ENCODE peak calls at places on chromosomes 2 and 18, in ten cellular contexts. A is fibroblast of the aortic adventitia; L is NCI-H774; M is endodermal cell; F is NCI-H2171; Z is fibroblast of the conjunctiva; D is AG10803; C is stimulated activated CD4-positive, alpha-beta T cell treated with anti-CD3 and anti-CD28 coated beads, Interleukin-12 subunit alpha, Interleukin-12 subunit beta, amount 100 ng/mL, for 4 hours; V is progenitor cell of endocrine pancreas; B is A673. Q is an unnamed sample.

GRCh38 chr2:49226360-49226759 is 72.0 kb upstream of the FSHR start:
- DNase-seq in A (no peak), L (no peak), M (no peak), F (no peak), Z (no peak), D (no peak), C (no peak), V (no peak), B (no peak), Q (no peak)

GRCh38 chr2:236125541-236125940 is 42.6 kb downstream of the GBX2 start:
- DNase-seq in A (no peak), L (no peak), M (no peak), F (no peak), Z (no peak), D (no peak), C (no peak), V (no peak), B (no peak), Q (no peak)

GRCh38 chr2:238797537-238797936 is 50.3 kb upstream of the TWIST2 start:
- DNase-seq in A (no peak), L (no peak), M (no peak), F (no peak), Z (no peak), D (no peak), C (no peak), V (no peak), B (no peak), Q (no peak)

GRCh38 chr2:236928353-236929153 is 157.1 kb upstream of the COPS8 start:
- DNase-seq in A (peak), L (peak), M (no peak), F (no peak), Z (no peak), D (no peak), C (no peak), V (no peak), B (no peak), Q (no peak)

GRCh38 chr2:68799615-68800400 is 65.2 kb downstream of the ARHGAP25 start:
- DNase-seq in A (no peak), L (no peak), M (no peak), F (no peak), Z (no peak), D (no peak), C (no peak), V (no peak), B (no peak), Q (peak)

GRCh38 chr2:28253543-28253942 is 139.1 kb upstream of the FOSL2 start:
- DNase-seq in A (no peak), L (no peak), M (no peak), F (no peak), Z (no peak), D (no peak), C (no peak), V (no peak), B (no peak), Q (no peak)

GRCh38 chr18:22332590-22332989 is 85.1 kb downstream of the CTAGE1 start:
- DNase-seq in A (no peak), L (no peak), M (peak), F (no peak), Z (no peak), D (no peak), C (no peak), V (no peak), B (peak), Q (peak)

GRCh38 chr2:48122166-48122565 is 215.9 kb upstream of the FBXO11 start:
- DNase-seq in A (no peak), L (no peak), M (no peak), F (no peak), Z (no peak), D (no peak), C (no peak), V (no peak), B (no peak), Q (no peak)

GRCh38 chr18:10544093-10544748 is 18.4 kb downstream of the NAPG start:
- DNase-seq in A (no peak), L (no peak), M (peak), F (no peak), Z (no peak), D (no peak), C (no peak), V (no peak), B (peak), Q (no peak)

GRCh38 chr18:25798026-25798537 is 292.3 kb downstream of the SS18 start:
- DNase-seq in A (no peak), L (no peak), M (no peak), F (peak), Z (no peak), D (no peak), C (no peak), V (no peak), B (no peak), Q (no peak)

GRCh38 chr2:24304098-24304497 is 56.2 kb downstream of the ITSN2 start:
- DNase-seq in A (peak), L (peak), M (no peak), F (no peak), Z (peak), D (peak), C (no peak), V (no peak), B (no peak), Q (no peak)

GRCh38 chr2:171545086-171545485 is 22.8 kb downstream of the CYBRD1 start:
- DNase-seq in A (no peak), L (no peak), M (no peak), F (no peak), Z (no peak), D (no peak), C (no peak), V (no peak), B (no peak), Q (no peak)

GRCh38 chr2:109393211-109393610 is 220.6 kb downstream of the SEPTIN10 start:
- DNase-seq in A (no peak), L (no peak), M (no peak), F (no peak), Z (no peak), D (no peak), C (no peak), V (no peak), B (no peak), Q (no peak)

GRCh38 chr2:179106342-179107178 is 56.6 kb upstream of the CCDC141 start:
- DNase-seq in A (peak), L (peak), M (no peak), F (no peak), Z (peak), D (peak), C (no peak), V (no peak), B (peak), Q (no peak)

GRCh38 chr2:159615936-159616733 is at the start of gene BAZ2B:
- DNase-seq in A (peak), L (peak), M (peak), F (peak), Z (peak), D (peak), C (no peak), V (peak), B (peak), Q (peak)

GRCh38 chr2:151049746-151050145 is 211.9 kb downstream of the RBM43 start:
- DNase-seq in A (peak), L (no peak), M (no peak), F (no peak), Z (no peak), D (peak), C (no peak), V (no peak), B (no peak), Q (no peak)

GRCh38 chr2:148896116-148896515 is 21.1 kb downstream of the KIF5C start:
- DNase-seq in A (no peak), L (peak), M (no peak), F (no peak), Z (no peak), D (no peak), C (no peak), V (no peak), B (no peak), Q (no peak)

GRCh38 chr2:1990151-1990589 is 245.9 kb upstream of the PXDN start:
- DNase-seq in A (no peak), L (no peak), M (no peak), F (no peak), Z (no peak), D (no peak), C (no peak), V (no peak), B (no peak), Q (no peak)

GRCh38 chr2:9717886-9718451 is 87.2 kb upstream of the YWHAQ start:
- DNase-seq in A (no peak), L (no peak), M (no peak), F (peak), Z (no peak), D (no peak), C (no peak), V (no peak), B (peak), Q (no peak)

GRCh38 chr2:13201924-13202323 is 485.2 kb downstream of the TRIB2 start:
- DNase-seq in A (no peak), L (no peak), M (no peak), F (no peak), Z (no peak), D (no peak), C (no peak), V (no peak), B (peak), Q (no peak)

GRCh38 chr2:31580321-31581117 is at the start of gene SRD5A2:
- DNase-seq in A (no peak), L (no peak), M (peak), F (no peak), Z (no peak), D (no peak), C (no peak), V (peak), B (no peak), Q (peak)

GRCh38 chr18:58669731-58670379 is 1.4 kb upstream of the MALT1 start:
- DNase-seq in A (no peak), L (peak), M (no peak), F (no peak), Z (no peak), D (peak), C (no peak), V (no peak), B (peak), Q (no peak)

GRCh38 chr2:96249654-96250053 is 16.1 kb downstream of the TMEM127 start:
- DNase-seq in A (peak), L (no peak), M (no peak), F (no peak), Z (peak), D (peak), C (no peak), V (no peak), B (peak), Q (no peak)

GRCh38 chr2:61178603-61179545 is 16.9 kb downstream of the C2orf74 start:
- DNase-seq in A (peak), L (no peak), M (no peak), F (no peak), Z (no peak), D (peak), C (no peak), V (no peak), B (no peak), Q (no peak)

GRCh38 chr2:16317211-16317830 is 348.3 kb downstream of the CYRIA start:
- DNase-seq in A (no peak), L (no peak), M (no peak), F (no peak), Z (no peak), D (no peak), C (no peak), V (no peak), B (no peak), Q (no peak)

GRCh38 chr2:63051795-63052333 is 1.2 kb downstream of the OTX1 start:
- DNase-seq in A (no peak), L (no peak), M (peak), F (no peak), Z (no peak), D (no peak), C (no peak), V (no peak), B (no peak), Q (peak)

GRCh38 chr18:21489119-21489750 is 111.3 kb downstream of the ESCO1 start:
- DNase-seq in A (peak), L (peak), M (peak), F (no peak), Z (peak), D (peak), C (peak), V (no peak), B (peak), Q (peak)

GRCh38 chr2:136917281-136917680 is 151.9 kb downstream of the THSD7B start:
- DNase-seq in A (no peak), L (no peak), M (peak), F (peak), Z (no peak), D (no peak), C (no peak), V (no peak), B (peak), Q (no peak)

GRCh38 chr2:80281083-80281482 is 23.5 kb downstream of the LRRTM1 start:
- DNase-seq in A (no peak), L (no peak), M (no peak), F (no peak), Z (no peak), D (no peak), C (no peak), V (no peak), B (no peak), Q (no peak)

GRCh38 chr2:96163768-96164429 is 18.7 kb upstream of the DUSP2 start:
- DNase-seq in A (no peak), L (no peak), M (no peak), F (no peak), Z (no peak), D (no peak), C (peak), V (no peak), B (no peak), Q (no peak)

GRCh38 chr2:42830922-42831574 is 38.7 kb upstream of the HAAO start:
- DNase-seq in A (no peak), L (no peak), M (no peak), F (no peak), Z (no peak), D (no peak), C (no peak), V (no peak), B (peak), Q (peak)

GRCh38 chr2:232979871-232980461 is 33.1 kb downstream of the NGEF start:
- DNase-seq in A (peak), L (peak), M (peak), F (no peak), Z (peak), D (peak), C (no peak), V (no peak), B (no peak), Q (no peak)

Q was measured in ELF-1.